ENCODE peak calls at places on chromosomes 6 and 20, in ten cellular contexts. E is ELR; R is H7; D is D341Med; T is DMS153; G is activated effector memory CD4-positive, alpha-beta T cell treated with Interleukin-2 at 50 U/mL for 16 hours; N is heart right ventricle; Z is A172; I is A549; O is astrocyte of the hippocampus. W is an unnamed sample.

GRCh38 chr6:108541843-108542795 is 18.6 kb upstream of the FOXO3 start:
- DNase-seq in E (peak), O (peak), R (peak), T (peak), N (peak), I (peak), D (peak), Z (peak), G (peak), W (peak)

GRCh38 chr6:157533397-157533814 is 152.4 kb downstream of the ZDHHC14 start:
- DNase-seq in N (no peak), E (no peak), D (no peak), T (no peak), R (peak), G (no peak), O (no peak), Z (no peak), I (no peak), W (no peak)

GRCh38 chr6:167027308-167027707 is 28.1 kb downstream of the CEP43 start:
- DNase-seq in O (no peak), D (no peak), Z (no peak), G (no peak), R (no peak), N (no peak), T (no peak), I (no peak), E (no peak), W (no peak)

GRCh38 chr20:13809855-13810254 is 25.0 kb downstream of the NDUFAF5 start:
- DNase-seq in D (no peak), R (no peak), N (no peak), E (no peak), Z (no peak), T (no peak), I (no peak), O (no peak), G (no peak), W (no peak)

GRCh38 chr6:158437571-158437970 is 122.3 kb upstream of the TMEM181 start:
- DNase-seq in Z (no peak), I (no peak), O (no peak), R (no peak), E (no peak), N (no peak), D (no peak), G (no peak), T (no peak), W (no peak)

GRCh38 chr6:158684311-158684710 is 34.5 kb downstream of the SYTL3 start:
- DNase-seq in T (no peak), O (no peak), D (no peak), N (no peak), E (no peak), G (no peak), I (no peak), R (no peak), Z (no peak), W (no peak)

GRCh38 chr20:52035498-52035897 is 156.1 kb downstream of the ZFP64 start:
- DNase-seq in I (no peak), T (no peak), O (no peak), R (no peak), G (no peak), Z (no peak), E (no peak), N (no peak), D (no peak), W (no peak)

GRCh38 chr20:49482621-49483017 is at the start of gene KCNB1:
- DNase-seq in N (peak), R (peak), E (peak), D (no peak), T (no peak), Z (peak), G (peak), O (peak), I (peak), W (peak)

GRCh38 chr6:163313981-163314380 is 100.5 kb upstream of the QKI start:
- DNase-seq in G (no peak), R (no peak), I (no peak), T (no peak), O (no peak), D (no peak), Z (no peak), E (no peak), N (no peak), W (no peak)

GRCh38 chr6:49564552-49564951 is 14.1 kb downstream of the C6orf141 start:
- DNase-seq in I (no peak), E (no peak), D (no peak), N (no peak), O (no peak), G (no peak), Z (no peak), T (no peak), R (no peak), W (no peak)

W was measured in PC-3.